ENCODE peak calls at places on chromosomes 11 and 22, in ten cellular contexts. G, N, T, O, B, I, J, A, D and V are unnamed samples.

GRCh38 chr22:29706493-29706892 is 13.3 kb upstream of the CABP7 start:
- DNase-seq in O (no peak), G (no peak), J (no peak), A (no peak), T (no peak), B (no peak), I (no peak), N (no peak), D (no peak), V (no peak)

GRCh38 chr22:29609139-29609538 is 5.7 kb downstream of the NF2 start:
- DNase-seq in D (no peak), A (no peak), B (no peak), I (no peak), T (no peak), N (no peak), O (no peak), J (no peak), G (no peak), V (peak; percentile 39)

GRCh38 chr11:45280449-45280848 is 5.7 kb downstream of the SYT13 start:
- DNase-seq in D (no peak), T (no peak), N (no peak), O (no peak), B (no peak), J (no peak), G (no peak), I (no peak), A (no peak), V (no peak)

GRCh38 chr11:104337273-104337672 is 173.3 kb upstream of the PDGFD start:
- DNase-seq in T (no peak), O (no peak), B (no peak), J (no peak), G (no peak), N (no peak), A (no peak), I (peak; percentile 6), D (no peak), V (no peak)

GRCh38 chr11:44911031-44911814 is 39.5 kb downstream of the TP53I11 start:
- DNase-seq in D (peak; percentile 76), B (peak; percentile 64), I (peak; percentile 51), A (peak; percentile 38), N (peak; percentile 81), G (peak; percentile 77), O (peak; percentile 73), T (peak; percentile 95), J (peak; percentile 94), V (peak; percentile 92)

GRCh38 chr22:38081636-38081940 is 2.4 kb downstream of the SLC16A8 start:
- DNase-seq in I (no peak), O (no peak), B (no peak), D (no peak), T (no peak), J (no peak), N (no peak), G (no peak), A (no peak), V (no peak)

GRCh38 chr11:112962854-112963367 is 1.7 kb downstream of the NCAM1 start:
- DNase-seq in D (no peak), O (peak; percentile 65), G (peak; percentile 43), B (no peak), T (peak; percentile 67), I (no peak), N (peak; percentile 80), A (no peak), J (peak; percentile 70), V (no peak)

GRCh38 chr11:103031834-103032233 is 60.1 kb downstream of the DCUN1D5 start:
- DNase-seq in A (no peak), N (no peak), J (no peak), B (no peak), D (no peak), O (no peak), I (no peak), T (no peak), G (no peak), V (no peak)

GRCh38 chr11:118343981-118344521 is at the start of gene CD3G:
- DNase-seq in D (no peak), G (peak; percentile 25), A (peak; percentile 31), N (no peak), B (no peak), J (no peak), O (no peak), T (no peak), I (no peak), V (no peak)

GRCh38 chr11:9489366-9489765 is 28.6 kb downstream of the ZNF143 start:
- DNase-seq in I (peak; percentile 5), J (no peak), D (peak; percentile 38), A (no peak), N (no peak), O (no peak), B (no peak), G (no peak), T (no peak), V (no peak)

GRCh38 chr11:123570939-123571590 is 83.4 kb downstream of the SCN3B start:
- DNase-seq in T (no peak), D (no peak), G (no peak), J (no peak), I (no peak), O (no peak), B (no peak), A (no peak), N (no peak), V (no peak)

GRCh38 chr22:47107431-47107830 is 345.0 kb downstream of the TBC1D22A start:
- DNase-seq in D (peak; percentile 43), B (no peak), A (no peak), O (no peak), I (peak; percentile 67), G (no peak), T (no peak), N (no peak), J (no peak), V (peak; percentile 66)

GRCh38 chr11:64650923-64651523 is 60.0 kb downstream of the SLC22A12 start:
- DNase-seq in B (no peak), O (no peak), I (no peak), T (no peak), J (no peak), A (no peak), N (no peak), D (no peak), G (no peak), V (peak; percentile 42)

GRCh38 chr11:82864268-82864667 is 36.0 kb downstream of the PRCP start:
- DNase-seq in G (no peak), N (no peak), A (no peak), B (peak; percentile 13), I (peak; percentile 43), T (peak; percentile 17), O (peak; percentile 81), J (peak; percentile 74), D (peak; percentile 13), V (peak; percentile 76)

GRCh38 chr11:106482920-106483761 is 405.7 kb downstream of the AASDHPPT start:
- DNase-seq in D (peak; percentile 73), N (no peak), T (no peak), O (no peak), B (no peak), J (no peak), A (no peak), I (peak; percentile 66), G (no peak), V (no peak)

GRCh38 chr11:94922675-94923347 is 50.5 kb downstream of the CWC15 start:
- DNase-seq in D (no peak), O (no peak), G (no peak), N (no peak), T (no peak), J (no peak), I (no peak), A (no peak), B (no peak), V (peak; percentile 31)

GRCh38 chr11:47480762-47481161 is 31.8 kb upstream of the RAPSN start:
- DNase-seq in O (no peak), D (no peak), T (no peak), N (no peak), B (no peak), G (no peak), J (no peak), I (no peak), A (no peak), V (no peak)

GRCh38 chr11:102346456-102346747 is 612 bp upstream of the BIRC2 start:
- DNase-seq in I (no peak), D (no peak), N (no peak), J (no peak), A (no peak), G (no peak), T (no peak), B (no peak), O (no peak), V (no peak)

GRCh38 chr22:28855355-28856094 is 27.8 kb upstream of the ZNRF3 start:
- DNase-seq in B (peak; percentile 27), N (no peak), I (peak; percentile 50), D (peak; percentile 79), T (peak; percentile 57), J (peak; percentile 73), G (peak; percentile 54), O (no peak), A (no peak), V (peak; percentile 76)

GRCh38 chr22:46653596-46653995 is 33.4 kb downstream of the GRAMD4 start:
- DNase-seq in D (no peak), A (peak; percentile 48), N (no peak), J (no peak), O (no peak), I (peak; percentile 32), G (peak; percentile 8), B (peak; percentile 55), T (no peak), V (no peak)

GRCh38 chr11:66841861-66842260 is 1.4 kb upstream of the RCE1 start:
- DNase-seq in G (no peak), D (no peak), I (no peak), O (no peak), T (no peak), N (no peak), B (no peak), A (no peak), J (no peak), V (no peak)

GRCh38 chr22:24994070-24994763 is 41.7 kb downstream of the KIAA1671 start:
- DNase-seq in I (peak; percentile 97), O (no peak), A (peak; percentile 17), G (peak; percentile 50), D (no peak), N (no peak), T (no peak), J (no peak), B (no peak), V (no peak)

GRCh38 chr11:46463701-46464100 is 72.1 kb upstream of the CHRM4 start:
- DNase-seq in B (no peak), A (no peak), G (no peak), T (no peak), D (no peak), O (no peak), N (no peak), I (no peak), J (no peak), V (no peak)

GRCh38 chr11:60953781-60954180 is 1.8 kb upstream of the SLC15A3 start:
- DNase-seq in B (no peak), G (no peak), A (no peak), I (no peak), O (no peak), J (no peak), T (no peak), N (no peak), D (no peak), V (peak; percentile 16)

GRCh38 chr11:131242616-131243015 is 127.8 kb upstream of the NTM start:
- DNase-seq in A (no peak), J (no peak), G (no peak), I (no peak), D (no peak), B (no peak), T (no peak), O (no peak), N (no peak), V (no peak)